ENCODE peak calls at places on chromosomes 5 and 9, in five cellular contexts. X is lower lobe of right lung, L is testis, F is astrocyte of the cerebellum, M is upper lobe of right lung. T is an unnamed sample.

GRCh38 chr9:86604741-86605140 is 250.5 kb upstream of the TUT7 start:
- DNase-seq in L (no peak), X (no peak), M (no peak), F (no peak), T (peak; percentile 77)

GRCh38 chr9:87889882-87890252 is 7.2 kb downstream of the SPATA31E1 start:
- DNase-seq in L (no peak), M (no peak), F (no peak), X (no peak), T (no peak)

GRCh38 chr5:14190194-14191164 is 47.3 kb downstream of the TRIO start:
- DNase-seq in M (no peak), L (no peak), F (peak; percentile 90), X (no peak), T (peak; percentile 95)

GRCh38 chr5:5270958-5271605 is 131.0 kb downstream of the ADAMTS16 start:
- DNase-seq in L (peak; percentile 78), F (peak; percentile 28), X (peak; percentile 73), M (peak; percentile 84), T (peak; percentile 88)

GRCh38 chr9:88537743-88538055 is 2.7 kb downstream of the NXNL2 start:
- DNase-seq in X (no peak), L (peak; percentile 73), M (no peak), F (peak; percentile 60), T (peak; percentile 83)

GRCh38 chr5:18216016-18216415 is 581.8 kb downstream of the TAF11L14 start:
- DNase-seq in X (no peak), M (no peak), L (no peak), F (peak; percentile 28), T (no peak)

GRCh38 chr9:132210472-132211145 is 48.8 kb downstream of the NTNG2 start:
- DNase-seq in F (no peak), M (no peak), X (no peak), L (no peak), T (no peak)

GRCh38 chr5:53425598-53426516 is 54.6 kb upstream of the FST start:
- DNase-seq in L (peak; percentile 18), F (no peak), X (no peak), M (no peak), T (no peak)

GRCh38 chr5:40288791-40289475 is 390.8 kb upstream of the PTGER4 start:
- DNase-seq in M (no peak), F (no peak), L (peak; percentile 16), X (no peak), T (peak; percentile 25)

GRCh38 chr5:118007262-118007661 is 981.1 kb downstream of the DTWD2 start:
- DNase-seq in M (no peak), X (no peak), L (no peak), F (no peak), T (no peak)

GRCh38 chr5:97475847-97476246 is 292.8 kb upstream of the RIOK2 start:
- DNase-seq in F (no peak), M (no peak), X (no peak), L (no peak), T (no peak)

GRCh38 chr5:119483155-119483554 is 30.9 kb downstream of the HSD17B4 start:
- DNase-seq in M (no peak), F (no peak), L (no peak), X (no peak), T (no peak)

GRCh38 chr9:136047775-136048559 is 47.1 kb downstream of the NACC2 start:
- DNase-seq in F (no peak), L (no peak), M (peak; percentile 57), X (no peak), T (no peak)

GRCh38 chr5:119810217-119810616 is 180.9 kb downstream of the FAM170A start:
- DNase-seq in M (no peak), L (no peak), X (no peak), F (no peak), T (peak; percentile 30)

GRCh38 chr5:172766287-172767104 is 4.5 kb downstream of the DUSP1 start:
- DNase-seq in L (peak; percentile 84), X (peak; percentile 70), F (peak; percentile 87), M (peak; percentile 76), T (peak; percentile 95)

GRCh38 chr5:171644536-171644935 is 141.1 kb upstream of the SMIM23 start:
- DNase-seq in X (no peak), M (no peak), F (no peak), L (no peak), T (peak; percentile 3)

GRCh38 chr9:21965401-21965951 is 28.7 kb downstream of the CDKN2A start:
- DNase-seq in L (peak; percentile 81), F (no peak), M (peak; percentile 78), X (no peak), T (peak; percentile 74)

GRCh38 chr9:117687532-117687931 is 16.7 kb upstream of the TLR4 start:
- DNase-seq in M (no peak), F (no peak), X (no peak), L (no peak), T (no peak)

GRCh38 chr5:174409070-174409469 is 315.3 kb upstream of the MSX2 start:
- DNase-seq in F (no peak), M (no peak), L (no peak), X (no peak), T (no peak)
- TF ChIP-seq CTCF in F (peak; percentile 24), M (no peak), L (no peak), X (no peak), T (peak; percentile 25)

DNA sequence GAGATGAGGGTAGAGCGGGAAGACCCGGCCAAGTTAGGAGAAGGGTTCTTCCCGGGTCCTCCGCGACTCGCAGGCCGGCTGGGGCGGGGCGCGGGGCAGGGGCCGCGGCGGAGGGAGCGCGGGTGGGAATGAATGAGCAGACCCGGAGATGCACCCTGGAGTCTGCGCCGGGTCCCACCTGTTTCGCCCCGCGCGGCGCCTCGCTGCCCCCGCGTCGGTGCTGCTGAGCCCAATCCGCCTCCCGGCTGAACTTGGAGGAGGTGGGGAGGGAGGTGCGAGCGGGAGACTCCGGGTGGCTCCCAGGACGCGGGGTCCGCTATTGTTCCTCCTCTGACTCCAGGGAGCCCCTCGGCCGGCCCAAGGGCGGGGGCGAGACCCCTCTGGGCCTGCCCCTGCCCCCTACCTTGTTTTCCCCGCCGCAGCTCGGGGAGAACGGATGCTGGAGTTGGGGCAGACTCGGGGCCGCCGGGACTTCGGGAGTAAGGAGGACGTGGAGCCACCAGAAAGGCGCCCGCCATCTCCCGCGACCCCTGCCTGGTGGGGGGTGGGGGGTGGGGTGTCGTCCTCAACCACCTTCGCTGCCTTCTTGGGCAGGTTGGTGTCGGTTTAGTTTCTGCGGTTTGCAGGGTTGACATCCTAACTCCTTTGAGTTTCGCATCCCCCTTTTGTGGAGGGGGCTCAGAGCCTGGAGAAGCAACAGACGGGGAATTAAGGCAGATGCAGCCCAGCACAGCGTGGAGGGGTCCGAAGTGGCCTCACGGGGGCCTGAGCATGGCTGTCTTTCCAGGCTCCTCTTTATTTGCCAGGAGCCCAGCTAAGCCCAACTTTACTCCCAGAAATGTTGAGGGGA is 797 bp downstream of the RAI14 start:
- DNase-seq in X (peak; percentile 49), F (no peak), L (peak; percentile 24), M (peak; percentile 70), T (no peak)
- H3K4me3 ChIP-seq in X (peak overlapping the region; percentile 90), F (peak overlapping the region; percentile 91), L (peak overlapping the region; percentile 90), M (peak overlapping the region; percentile 81), T (peak overlapping the region; percentile 91)

GRCh38 chr5:113660848-113661247 is 147.4 kb downstream of the YTHDC2 start:
- DNase-seq in M (no peak), F (no peak), X (no peak), L (no peak), T (no peak)

DNA sequence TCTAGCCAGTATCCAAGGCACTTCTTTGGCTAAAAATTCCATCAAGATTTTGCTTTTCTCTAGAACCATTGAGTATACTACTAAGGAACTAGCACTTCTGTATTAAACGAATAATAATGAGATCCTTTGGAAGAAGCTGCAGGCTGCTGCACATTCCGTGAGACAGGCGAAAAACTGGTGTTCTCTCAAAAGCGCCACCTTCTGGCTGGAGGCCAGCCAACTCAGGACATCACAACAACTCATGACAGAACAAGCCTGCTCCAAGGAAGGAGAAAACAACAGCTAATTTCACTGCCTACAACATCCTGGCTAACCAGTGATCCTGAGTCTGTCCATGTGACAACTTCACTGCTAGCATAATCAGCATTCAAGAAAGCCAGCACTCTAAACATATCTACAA is 150.4 kb downstream of the YTHDC2 start:
- DNase-seq in F (no peak), M (no peak), L (peak; percentile 75), X (peak; percentile 53), T (peak; percentile 57)
- TF ChIP-seq CTCF in F (no peak), M (peak; percentile 26), L (no peak), X (peak; percentile 15), T (peak; percentile 45)

GRCh38 chr5:10595305-10595677 is 31.4 kb downstream of the ANKRD33B start:
- DNase-seq in X (no peak), F (no peak), M (no peak), L (no peak), T (peak; percentile 81)
- H3K4me3 ChIP-seq in X (peak overlapping the region; percentile 22), F (no peak overlapping the region), M (peak overlapping the region; percentile 25), L (no peak overlapping the region), T (peak overlapping the region; percentile 28)

GRCh38 chr5:34919077-34919476 is 3.6 kb downstream of the BRIX1 start:
- DNase-seq in L (no peak), M (no peak), X (no peak), F (no peak), T (no peak)
- TF ChIP-seq CTCF in L (no peak), M (no peak), X (no peak), F (no peak), T (peak; percentile 18)

GRCh38 chr5:168314735-168315411 is 23.4 kb downstream of the WWC1 start:
- DNase-seq in L (no peak), X (peak; percentile 82), F (peak; percentile 89), M (peak; percentile 87), T (peak; percentile 55)
- H3K4me3 ChIP-seq in L (no peak overlapping the region), X (no peak overlapping the region), F (no peak overlapping the region), M (no peak overlapping the region), T (no peak overlapping the region)

DNA sequence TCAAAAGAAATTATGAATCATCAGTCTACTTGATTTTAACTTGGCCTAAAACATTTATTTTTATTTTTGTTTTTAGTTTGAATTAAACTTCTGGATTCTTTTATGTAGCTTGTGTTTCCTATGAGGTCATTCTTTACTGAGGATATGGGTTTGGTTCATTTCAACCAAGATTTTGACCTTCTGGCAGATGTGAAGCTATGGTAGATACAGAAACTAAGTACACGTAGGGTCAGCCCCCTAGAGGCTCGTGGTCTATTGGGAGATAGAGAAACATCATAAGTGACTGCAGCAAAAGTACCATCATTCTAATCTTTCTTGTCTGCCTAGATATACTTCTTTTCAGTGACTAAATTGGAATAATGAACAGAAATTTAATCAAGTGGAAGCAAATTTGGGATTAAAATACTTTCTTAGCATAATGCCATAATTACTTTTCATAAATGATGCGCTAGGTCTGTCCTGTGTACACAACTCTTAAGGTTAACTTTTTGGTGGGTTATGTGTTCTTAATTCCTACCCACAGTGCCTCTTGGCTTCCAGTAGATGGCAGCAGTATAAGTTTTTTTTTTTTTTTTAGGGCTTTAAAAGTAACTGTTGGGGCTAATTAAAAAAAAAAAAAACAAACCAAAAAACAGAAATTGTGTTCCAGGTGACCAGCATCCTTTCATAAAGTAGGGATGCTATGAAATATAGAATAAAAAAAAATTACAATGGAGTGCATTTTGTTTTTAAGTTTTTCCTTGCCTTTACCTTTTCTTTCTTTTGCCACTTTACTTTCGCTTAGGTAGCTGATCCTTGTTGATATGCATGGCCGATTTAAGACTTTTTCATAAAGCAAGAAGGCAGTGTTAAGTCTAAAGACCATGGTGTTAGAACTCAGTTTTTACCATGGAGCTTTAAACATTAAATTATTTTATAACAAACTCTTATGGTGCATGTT is 49.9 kb downstream of the LRRTM2 start:
- DNase-seq in F (no peak), X (no peak), L (no peak), M (no peak), T (peak; percentile 63)
- TF ChIP-seq CTCF in F (peak; percentile 57), X (peak; percentile 64), L (no peak), M (peak; percentile 68), T (peak; percentile 69)

GRCh38 chr5:95554331-95554646 is 488 bp downstream of the SKIC3 start:
- DNase-seq in L (no peak), F (no peak), X (no peak), M (no peak), T (no peak)
- H3K4me3 ChIP-seq in L (peak overlapping the region; percentile 95), F (peak overlapping the region; percentile 89), X (peak overlapping the region; percentile 86), M (peak overlapping the region; percentile 83), T (peak overlapping the region; percentile 97)